ENCODE peak calls at places on chromosome 11, in eight cellular contexts. V, N, R, T, E, B, F and S are unnamed samples. For H3K36me3, the result is how much of the 10 kb centered on the place peaks cover.

GRCh38 chr11:61152816-61153592 is 8.2 kb downstream of the VPS37C start:
- DNase-seq in R (peak), E (peak), F (peak), N (no peak), V (peak), T (peak), B (peak), S (no peak)

GRCh38 chr11:17734986-17735822 is 623 bp downstream of the KCNC1 start:
- DNase-seq in V (peak), R (peak), E (peak), N (peak), T (peak), F (peak), B (peak), S (peak)

GRCh38 chr11:12963789-12964536 is 45.2 kb upstream of the RASSF10 start:
- DNase-seq in E (peak), R (peak), V (peak), B (peak), T (no peak), F (peak), N (peak), S (peak)

GRCh38 chr11:27120211-27120610 is 79.6 kb downstream of the BBOX1 start:
- DNase-seq in N (no peak), B (no peak), F (peak), V (no peak), T (no peak), E (no peak), R (no peak), S (no peak)

GRCh38 chr11:11845066-11845465 is 3.3 kb downstream of the USP47 start:
- DNase-seq in E (no peak), N (no peak), B (no peak), T (no peak), R (no peak), V (peak), F (peak), S (no peak)

GRCh38 chr11:119115484-119116234 is 5.7 kb upstream of the HINFP start:
- DNase-seq in E (no peak), F (no peak), T (peak), N (peak), V (no peak), B (no peak), R (peak), S (peak)

GRCh38 chr11:92759571-92760214 is 209.8 kb upstream of the MTNR1B start:
- DNase-seq in N (no peak), F (no peak), R (no peak), B (no peak), E (no peak), V (no peak), T (no peak), S (no peak)

GRCh38 chr11:80595011-80595410 is 1154.2 kb upstream of the TENM4 start:
- DNase-seq in R (no peak), N (no peak), T (no peak), V (peak), E (peak), B (peak), F (peak), S (no peak)

GRCh38 chr11:117836077-117836960 is 11.8 kb upstream of the FXYD2 start:
- DNase-seq in N (no peak), R (no peak), T (peak), F (no peak), V (no peak), B (no peak), E (no peak), S (peak)

GRCh38 chr11:101444164-101444563 is 139.6 kb downstream of the TRPC6 start:
- DNase-seq in N (no peak), T (no peak), E (no peak), V (peak), F (no peak), R (no peak), B (no peak), S (no peak)

GRCh38 chr11:31817054-31817620 is 6.0 kb upstream of the PAX6 start:
- DNase-seq in F (peak), B (no peak), V (no peak), T (peak), R (no peak), N (no peak), E (no peak), S (no peak)

GRCh38 chr11:13883042-13883441 is 79.5 kb upstream of the SPON1 start:
- DNase-seq in E (no peak), N (no peak), F (no peak), T (no peak), V (no peak), R (no peak), B (no peak), S (peak)

GRCh38 chr11:124799384-124800225 is 601 bp downstream of the MSANTD2 start:
- DNase-seq in N (peak), R (peak), E (peak), B (no peak), V (peak), F (peak), T (peak), S (peak)

GRCh38 chr11:134125507-134125906 is 56.6 kb downstream of the JAM3 start:
- DNase-seq in N (no peak), R (no peak), V (no peak), E (peak), T (no peak), B (no peak), F (no peak), S (no peak)

GRCh38 chr11:119791701-119792151 is 62.7 kb upstream of the NECTIN1 start:
- DNase-seq in F (no peak), E (peak), R (no peak), V (no peak), B (peak), N (peak), T (peak), S (no peak)

GRCh38 chr11:124837491-124837856 is 27.8 kb upstream of the ROBO3 start:
- DNase-seq in B (peak), R (no peak), E (peak), T (no peak), N (no peak), V (peak), F (peak), S (no peak)

GRCh38 chr11:84922836-84923235 is 704.3 kb downstream of the DLG2 start:
- DNase-seq in T (no peak), N (no peak), B (no peak), F (no peak), E (no peak), R (no peak), V (no peak), S (no peak)
- H3K27ac ChIP-seq in T (no peak), N (no peak), B (no peak), F (no peak), E (no peak), R (no peak), V (no peak), S (no peak)

DNA sequence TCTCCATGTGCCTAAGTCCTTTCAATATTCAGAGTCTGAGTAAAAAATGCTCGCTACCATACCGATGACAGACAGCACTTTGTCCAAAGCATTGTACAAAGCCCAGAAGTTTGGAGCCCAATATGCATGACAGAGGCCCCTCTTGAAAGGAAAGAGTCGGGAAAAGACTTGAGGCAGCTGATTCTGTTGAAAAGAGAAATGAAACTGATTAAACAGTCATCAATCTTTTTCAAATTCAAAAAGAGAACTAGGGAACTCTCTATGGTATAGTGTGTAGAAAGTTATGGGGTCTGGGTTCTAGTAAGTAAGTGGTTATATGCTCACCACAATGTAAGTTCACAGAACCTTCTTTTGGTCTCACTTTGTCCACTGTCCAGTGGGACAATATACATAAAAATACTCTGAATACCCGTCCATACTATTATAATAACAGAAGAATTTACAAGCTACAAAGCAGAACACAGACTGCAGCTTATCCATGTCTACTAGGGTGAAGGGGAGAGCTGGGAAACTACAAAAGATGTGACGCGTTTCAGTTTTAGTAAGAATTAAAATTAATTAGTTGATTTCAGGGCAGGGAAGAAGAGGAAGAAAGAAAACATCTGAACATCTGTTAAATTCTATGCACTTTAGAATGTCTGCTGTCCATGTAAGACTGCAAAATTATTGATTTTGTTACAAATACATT is 26.7 kb downstream of the ALG8 start:
- DNase-seq in N (no peak), B (no peak), F (no peak), T (no peak), R (no peak), E (no peak), V (no peak), S (no peak)
- H3K36me3 ChIP-seq in N (half or more), B (under half), F (under half), T (half or more), R (under half), E (under half), V (under half), S (under half)

DNA sequence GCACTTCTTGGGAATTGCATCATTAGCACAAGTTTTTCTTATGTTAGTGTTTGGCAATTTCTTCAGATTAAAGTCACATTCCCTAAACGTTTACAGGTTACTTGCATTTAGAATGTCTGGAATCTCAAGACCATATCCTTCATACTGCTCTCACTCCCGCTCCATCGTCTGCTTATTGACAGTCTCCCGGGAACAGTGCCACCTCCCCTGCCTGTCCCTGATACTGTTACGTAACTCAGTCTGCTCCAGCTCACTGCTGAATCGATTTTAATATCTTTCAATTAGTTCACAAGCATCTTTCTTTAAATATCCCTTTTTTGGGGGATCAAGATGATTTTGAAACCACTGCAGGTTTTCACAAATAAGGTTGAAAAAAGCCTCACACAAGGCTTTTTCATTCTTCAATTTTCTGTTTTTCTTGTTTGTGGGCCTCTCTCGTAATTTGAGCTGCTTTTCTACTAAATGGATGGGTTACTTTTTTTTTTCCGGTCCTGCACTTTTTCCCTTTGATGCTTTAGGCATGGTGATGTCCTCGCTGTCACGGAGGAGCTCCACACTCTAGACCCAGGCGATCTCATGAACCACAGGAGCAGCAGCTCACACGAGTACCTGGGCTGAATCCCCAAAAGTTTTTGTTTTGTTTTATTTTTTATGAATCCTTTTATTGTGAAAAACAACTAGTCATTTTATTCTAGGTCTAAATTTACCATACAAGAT is 48.0 kb downstream of the GLYATL2 start:
- DNase-seq in R (no peak), B (no peak), E (no peak), V (no peak), T (no peak), F (no peak), N (no peak), S (no peak)
- H3K27ac ChIP-seq in R (no peak), B (no peak), E (no peak), V (no peak), T (no peak), F (no peak), N (no peak), S (no peak)

DNA sequence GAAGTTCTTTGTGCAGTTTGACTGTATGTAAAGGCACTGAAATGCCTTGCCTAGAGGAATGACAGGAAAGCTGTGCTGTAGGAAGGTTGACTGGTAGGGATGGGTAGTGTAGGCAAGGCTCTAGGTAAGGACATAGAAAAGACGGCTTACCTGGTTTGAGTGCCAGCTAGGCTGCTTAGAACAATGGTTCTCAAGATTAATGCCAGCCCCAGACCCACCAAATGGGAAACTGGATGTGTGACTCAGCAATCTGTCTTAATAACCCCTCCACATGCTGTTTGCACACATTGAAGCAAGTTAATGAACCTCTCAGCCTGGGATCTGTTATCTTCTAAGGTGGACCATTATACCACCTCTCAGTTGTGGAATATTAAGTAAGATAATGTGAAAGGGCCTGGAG is 3.7 kb downstream of the RPS3 start:
- DNase-seq in V (no peak), R (no peak), E (no peak), F (no peak), T (no peak), B (no peak), N (no peak), S (no peak)
- H3K36me3 ChIP-seq in V (half or more), R (under half), E (half or more), F (half or more), T (half or more), B (half or more), N (half or more), S (half or more)